ENCODE peak calls at places on chromosomes 3 and 15, in nine cellular contexts. Q, Z, E, V, K, D, Y, G and F are unnamed samples.

GRCh38 chr15:92073044-92073785 is 219.7 kb downstream of the SLCO3A1 start:
- DNase-seq in Q (no peak), Z (no peak), E (no peak), V (no peak), K (no peak), D (no peak), Y (no peak), G (no peak), F (peak; percentile 18)

GRCh38 chr3:174937488-174937887 is 78.4 kb downstream of the NAALADL2 start:
- DNase-seq in Q (no peak), Z (no peak), E (no peak), V (no peak), K (no peak), D (no peak), Y (no peak), G (peak; percentile 88), F (no peak)

GRCh38 chr3:193114431-193115340 is 126.3 kb upstream of the PLAAT1 start:
- DNase-seq in Q (no peak), Z (no peak), E (no peak), V (no peak), K (no peak), D (no peak), Y (no peak), G (peak; percentile 18), F (no peak)

GRCh38 chr3:158794206-158794605 is 7.6 kb upstream of the MFSD1 start:
- DNase-seq in Q (no peak), Z (no peak), E (no peak), V (no peak), K (no peak), D (no peak), Y (no peak), G (no peak), F (no peak)

GRCh38 chr3:168714609-168715240 is 619.0 kb upstream of the GOLIM4 start:
- DNase-seq in Q (no peak), Z (no peak), E (no peak), V (no peak), K (no peak), D (no peak), Y (no peak), G (no peak), F (no peak)

GRCh38 chr3:127687228-127687737 is 14.5 kb downstream of the ABTB1 start:
- DNase-seq in Q (no peak), Z (no peak), E (no peak), V (no peak), K (no peak), D (no peak), Y (no peak), G (no peak), F (no peak)

GRCh38 chr3:171829841-171830559 is 13.1 kb upstream of the TMEM212 start:
- DNase-seq in Q (peak; percentile 49), Z (no peak), E (peak; percentile 91), V (peak; percentile 74), K (peak; percentile 72), D (peak; percentile 69), Y (peak; percentile 79), G (peak; percentile 88), F (no peak)

GRCh38 chr3:49028298-49028672 is 913 bp downstream of the IMPDH2 start:
- DNase-seq in Q (no peak), Z (no peak), E (no peak), V (no peak), K (no peak), D (no peak), Y (no peak), G (no peak), F (no peak)

GRCh38 chr3:61236556-61236955 is 14.7 kb downstream of the FHIT start:
- DNase-seq in Q (no peak), Z (no peak), E (no peak), V (no peak), K (no peak), D (no peak), Y (no peak), G (no peak), F (no peak)

GRCh38 chr15:43749690-43750345 is 3.6 kb downstream of the PDIA3 start:
- DNase-seq in Q (no peak), Z (peak; percentile 58), E (peak; percentile 60), V (peak; percentile 34), K (no peak), D (no peak), Y (no peak), G (peak; percentile 42), F (peak; percentile 49)

GRCh38 chr3:129609591-129610169 is 3.2 kb upstream of the PLXND1 start:
- DNase-seq in Q (no peak), Z (no peak), E (no peak), V (no peak), K (no peak), D (no peak), Y (no peak), G (no peak), F (no peak)

GRCh38 chr3:129608936-129609590 is 2.6 kb upstream of the PLXND1 start:
- DNase-seq in Q (no peak), Z (no peak), E (no peak), V (no peak), K (no peak), D (no peak), Y (no peak), G (no peak), F (no peak)

GRCh38 chr3:129607391-129608068 is 1.1 kb upstream of the PLXND1 start:
- DNase-seq in Q (no peak), Z (no peak), E (no peak), V (no peak), K (no peak), D (peak; percentile 80), Y (no peak), G (peak; percentile 27), F (no peak)

GRCh38 chr3:129606522-129607390 is at the start of gene PLXND1:
- DNase-seq in Q (peak; percentile 78), Z (peak; percentile 79), E (no peak), V (peak; percentile 61), K (peak; percentile 59), D (peak; percentile 95), Y (peak; percentile 77), G (peak; percentile 80), F (no peak)

DNA sequence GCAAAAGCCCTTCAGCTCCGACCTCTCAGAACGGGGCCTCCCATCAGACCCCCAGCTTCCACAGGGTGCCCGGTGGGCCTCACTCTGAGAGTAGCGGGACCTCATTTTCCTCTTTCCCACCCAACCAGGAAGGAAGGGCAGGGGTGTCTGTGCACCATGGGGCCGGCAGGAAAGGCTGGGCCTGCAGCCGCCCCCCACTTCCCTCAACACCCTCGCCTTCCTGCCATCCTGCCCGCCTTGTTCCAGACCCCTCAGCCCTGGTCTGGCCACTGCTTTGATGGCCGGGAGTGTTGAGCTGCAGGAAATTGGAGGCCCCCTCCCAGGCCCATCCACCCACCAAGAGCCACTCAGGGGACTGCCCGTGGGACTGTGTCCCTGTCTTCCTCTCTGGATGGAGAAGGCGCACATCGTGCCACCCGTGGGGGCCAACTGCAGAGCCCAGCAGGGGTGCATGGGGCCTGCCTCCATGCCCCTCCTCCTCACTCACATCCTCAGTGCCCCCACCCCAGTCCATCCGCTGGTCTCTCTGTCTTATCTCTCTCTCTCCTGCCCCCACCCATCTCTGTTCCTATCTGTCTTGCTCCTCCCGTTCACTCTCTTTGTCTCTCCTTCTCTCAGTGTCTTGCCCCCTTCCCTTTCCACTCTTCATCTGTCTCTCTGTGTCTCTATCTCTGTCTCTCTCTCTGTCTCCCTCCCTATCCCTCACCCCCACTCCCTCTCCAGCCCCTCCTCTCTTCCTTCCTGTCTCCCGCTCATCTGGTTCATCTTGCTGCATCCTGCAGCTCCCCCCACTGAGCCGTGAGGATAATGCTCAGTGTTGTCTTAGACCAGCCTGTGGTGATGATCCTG is 1.8 kb upstream of the PLXND1 start:
- DNase-seq in Q (no peak), Z (peak; percentile 75), E (no peak), V (no peak), K (no peak), D (peak; percentile 64), Y (no peak), G (peak; percentile 48), F (peak; percentile 59)
- H3K4me3 ChIP-seq in Q (no peak overlapping the region), Z (no peak overlapping the region), E (no peak overlapping the region), V (no peak overlapping the region), K (no peak overlapping the region), D (no peak overlapping the region), Y (no peak overlapping the region), G (no peak overlapping the region), F (no peak overlapping the region)

GRCh38 chr15:99252326-99252725 is 1.0 kb downstream of the LRRC28 start:
- DNase-seq in Q (no peak), Z (peak; percentile 24), E (no peak), V (no peak), K (no peak), D (no peak), Y (no peak), G (peak; percentile 2), F (no peak)
- H3K4me3 ChIP-seq in Q (no peak overlapping the region), Z (peak overlapping the region; percentile 69), E (peak overlapping the region; percentile 73), V (peak overlapping the region; percentile 82), K (peak overlapping the region; percentile 80), D (no peak overlapping the region), Y (peak overlapping the region; percentile 67), G (peak overlapping the region; percentile 84), F (peak overlapping the region; percentile 61)

GRCh38 chr15:71411538-71412482 is 296.5 kb downstream of the THSD4 start:
- DNase-seq in Q (peak; percentile 78), Z (no peak), E (no peak), V (peak; percentile 67), K (peak; percentile 73), D (no peak), Y (peak; percentile 7), G (no peak), F (no peak)
- H3K4me3 ChIP-seq in Q (no peak overlapping the region), Z (no peak overlapping the region), E (no peak overlapping the region), V (no peak overlapping the region), K (no peak overlapping the region), D (no peak overlapping the region), Y (no peak overlapping the region), G (no peak overlapping the region), F (no peak overlapping the region)

GRCh38 chr15:62058327-62059028 is 1.8 kb downstream of the VPS13C start:
- DNase-seq in Q (no peak), Z (peak; percentile 9), E (no peak), V (no peak), K (no peak), D (no peak), Y (no peak), G (no peak), F (peak; percentile 39)

GRCh38 chr15:62060116-62060895 is at the start of gene VPS13C:
- DNase-seq in Q (peak; percentile 93), Z (peak; percentile 92), E (peak; percentile 94), V (peak; percentile 93), K (peak; percentile 94), D (peak; percentile 99), Y (peak; percentile 95), G (peak; percentile 97), F (peak; percentile 93)

GRCh38 chr15:62059818-62060115 is 480 bp downstream of the VPS13C start:
- DNase-seq in Q (peak; percentile 48), Z (peak; percentile 65), E (peak; percentile 70), V (peak; percentile 55), K (peak; percentile 76), D (no peak), Y (peak; percentile 54), G (peak; percentile 77), F (peak; percentile 36)

GRCh38 chr15:62059108-62059817 is 984 bp downstream of the VPS13C start:
- DNase-seq in Q (no peak), Z (no peak), E (no peak), V (no peak), K (no peak), D (no peak), Y (no peak), G (peak; percentile 40), F (no peak)

DNA sequence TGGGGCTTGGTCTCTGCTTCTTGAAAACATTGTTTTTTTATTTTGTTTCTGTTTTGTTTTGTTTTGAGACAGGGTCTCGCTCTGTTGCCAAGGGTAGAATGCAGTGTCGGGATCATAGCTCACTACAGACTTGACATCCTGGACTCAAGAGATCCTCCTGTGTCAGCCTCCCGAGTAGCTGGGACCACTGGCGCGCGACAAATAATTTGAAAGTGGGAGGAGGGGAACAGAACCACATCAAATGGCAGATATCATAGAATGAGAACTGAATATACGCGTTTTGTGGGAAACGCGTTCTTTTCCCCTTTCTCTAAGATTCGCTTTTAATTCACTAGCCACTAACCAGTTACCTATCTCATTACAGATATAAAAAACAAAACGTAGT is 641 bp upstream of the VPS13C start:
- DNase-seq in Q (no peak), Z (peak; percentile 59), E (no peak), V (no peak), K (no peak), D (no peak), Y (no peak), G (no peak), F (peak; percentile 54)
- H3K4me3 ChIP-seq in Q (peak overlapping the region; percentile 59), Z (peak overlapping the region; percentile 93), E (peak overlapping the region; percentile 88), V (peak overlapping the region; percentile 93), K (peak overlapping the region; percentile 92), D (peak overlapping the region; percentile 99), Y (peak overlapping the region; percentile 57), G (peak overlapping the region; percentile 100), F (peak overlapping the region; percentile 91)